ENCODE peak calls at places on chromosomes 5 and 9, in eight cellular contexts. D is breast epithelium, Y is AG09319, J is GM23338, O is fibroblast of the aortic adventitia, E is heart left ventricle, X is tibial nerve, W is upper lobe of left lung. Z is an unnamed sample.

GRCh38 chr9:128202648-128203023 is 543 bp upstream of the DNM1 start:
- DNase-seq in D (no peak), Y (no peak), J (no peak), O (no peak), E (no peak), X (no peak), W (no peak), Z (no peak)

GRCh38 chr9:90333226-90333625 is 309.4 kb downstream of the DIRAS2 start:
- DNase-seq in D (no peak), Y (no peak), J (peak; percentile 21), O (peak; percentile 34), E (no peak), X (no peak), W (no peak), Z (no peak)

GRCh38 chr9:93898026-93898425 is 57.1 kb downstream of the BARX1 start:
- DNase-seq in D (no peak), Y (no peak), J (no peak), O (no peak), E (no peak), X (no peak), W (no peak), Z (no peak)

GRCh38 chr9:35811364-35812024 is 568 bp downstream of the SPAG8 start:
- DNase-seq in D (no peak), Y (no peak), J (no peak), O (peak; percentile 39), E (no peak), X (peak; percentile 23), W (no peak), Z (no peak)

GRCh38 chr5:118060833-118061232 is 927.5 kb downstream of the DTWD2 start:
- DNase-seq in D (no peak), Y (no peak), J (peak; percentile 34), O (no peak), E (no peak), X (no peak), W (no peak), Z (no peak)

GRCh38 chr9:28032178-28032532 is 458.9 kb upstream of the C9orf72 start:
- DNase-seq in D (no peak), Y (no peak), J (no peak), O (no peak), E (no peak), X (no peak), W (no peak), Z (no peak)

GRCh38 chr5:17878541-17878940 is 244.3 kb downstream of the TAF11L14 start:
- DNase-seq in D (no peak), Y (no peak), J (no peak), O (no peak), E (no peak), X (no peak), W (no peak), Z (no peak)

GRCh38 chr5:60274704-60275103 is 381.2 kb upstream of the PDE4D start:
- DNase-seq in D (no peak), Y (no peak), J (no peak), O (peak; percentile 1), E (no peak), X (no peak), W (no peak), Z (no peak)

GRCh38 chr9:893843-894420 is 52.4 kb downstream of the DMRT1 start:
- DNase-seq in D (no peak), Y (peak; percentile 11), J (peak; percentile 81), O (peak; percentile 60), E (no peak), X (peak; percentile 64), W (peak; percentile 67), Z (peak; percentile 50)

GRCh38 chr9:131500939-131501541 is 1.7 kb upstream of the POMT1 start:
- DNase-seq in D (no peak), Y (no peak), J (no peak), O (peak; percentile 22), E (no peak), X (no peak), W (no peak), Z (no peak)

GRCh38 chr5:34580983-34581382 is 75.1 kb upstream of the RAI14 start:
- DNase-seq in D (no peak), Y (no peak), J (no peak), O (no peak), E (no peak), X (no peak), W (no peak), Z (no peak)

GRCh38 chr5:157560560-157560959 is 15.0 kb downstream of the ADAM19 start:
- DNase-seq in D (no peak), Y (no peak), J (no peak), O (no peak), E (no peak), X (no peak), W (no peak), Z (no peak)

GRCh38 chr9:79224672-79225433 is 346.9 kb upstream of the TLE4 start:
- DNase-seq in D (no peak), Y (peak; percentile 73), J (no peak), O (peak; percentile 88), E (no peak), X (no peak), W (no peak), Z (no peak)

GRCh38 chr9:69122391-69123141 is 51.5 kb upstream of the TJP2 start:
- DNase-seq in D (no peak), Y (no peak), J (peak; percentile 82), O (peak; percentile 96), E (no peak), X (no peak), W (peak; percentile 86), Z (no peak)

GRCh38 chr9:20478780-20479179 is 143.5 kb downstream of the MLLT3 start:
- DNase-seq in D (no peak), Y (no peak), J (no peak), O (no peak), E (no peak), X (no peak), W (no peak), Z (no peak)
- TF ChIP-seq CTCF in D (no peak), Y (no peak), J (peak; percentile 22), O (no peak), E (no peak), X (no peak), W (no peak), Z (no peak)

GRCh38 chr5:174571662-174572397 is 152.6 kb upstream of the MSX2 start:
- DNase-seq in D (peak; percentile 66), Y (peak; percentile 87), J (peak; percentile 52), O (peak; percentile 96), E (peak; percentile 61), X (peak; percentile 63), W (no peak), Z (no peak)
- TF ChIP-seq CTCF in D (no peak), Y (peak; percentile 63), J (peak; percentile 48), O (peak; percentile 54), E (peak; percentile 40), X (no peak), W (no peak), Z (no peak)

DNA sequence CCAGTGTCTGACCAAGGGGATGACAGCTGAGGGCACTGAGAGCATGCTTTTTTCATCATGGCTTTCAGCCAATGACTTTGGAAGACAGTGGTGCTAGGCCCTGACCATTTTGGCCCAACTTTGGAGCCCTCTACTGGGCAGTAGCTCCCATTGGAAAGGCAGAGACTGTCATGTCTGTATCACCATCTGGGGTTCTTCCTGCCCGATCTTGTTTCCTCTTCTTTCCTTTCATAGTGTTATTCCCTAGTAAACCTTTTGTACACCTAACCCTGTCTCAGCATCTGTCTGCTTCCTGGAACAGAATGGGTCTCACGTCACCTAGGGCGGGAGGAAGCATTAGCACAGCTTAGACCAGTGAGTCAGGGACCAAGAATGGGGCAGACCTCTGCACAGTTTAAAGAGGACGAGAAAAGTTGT is 97.4 kb upstream of the MAST4 start:
- DNase-seq in D (no peak), Y (no peak), J (peak; percentile 11), O (peak; percentile 54), E (peak; percentile 38), X (no peak), W (no peak), Z (no peak)
- TF ChIP-seq CTCF in D (no peak), Y (no peak), J (peak; percentile 64), O (peak; percentile 43), E (peak; percentile 57), X (no peak), W (no peak), Z (no peak)

GRCh38 chr9:4297151-4297794 is 2.6 kb downstream of the GLIS3 start:
- DNase-seq in D (peak; percentile 64), Y (no peak), J (peak; percentile 84), O (peak; percentile 90), E (peak; percentile 78), X (peak; percentile 70), W (peak; percentile 87), Z (peak; percentile 52)
- TF ChIP-seq CTCF in D (no peak), Y (peak; percentile 60), J (peak; percentile 62), O (peak; percentile 62), E (peak; percentile 60), X (peak; percentile 34), W (peak; percentile 28), Z (no peak)

GRCh38 chr5:172733179-172733973 is 37.6 kb downstream of the DUSP1 start:
- DNase-seq in D (peak; percentile 69), Y (peak; percentile 99), J (peak; percentile 34), O (peak; percentile 98), E (peak; percentile 89), X (peak; percentile 89), W (peak; percentile 87), Z (no peak)
- TF ChIP-seq CTCF in D (peak; percentile 37), Y (no peak), J (no peak), O (peak; percentile 23), E (no peak), X (no peak), W (peak; percentile 41), Z (no peak)

GRCh38 chr5:149951138-149951749 is 6.7 kb upstream of the PDE6A start:
- DNase-seq in D (no peak), Y (no peak), J (peak; percentile 48), O (no peak), E (no peak), X (no peak), W (no peak), Z (no peak)
- TF ChIP-seq CTCF in D (no peak), Y (no peak), J (peak; percentile 54), O (no peak), E (no peak), X (no peak), W (no peak), Z (no peak)

DNA sequence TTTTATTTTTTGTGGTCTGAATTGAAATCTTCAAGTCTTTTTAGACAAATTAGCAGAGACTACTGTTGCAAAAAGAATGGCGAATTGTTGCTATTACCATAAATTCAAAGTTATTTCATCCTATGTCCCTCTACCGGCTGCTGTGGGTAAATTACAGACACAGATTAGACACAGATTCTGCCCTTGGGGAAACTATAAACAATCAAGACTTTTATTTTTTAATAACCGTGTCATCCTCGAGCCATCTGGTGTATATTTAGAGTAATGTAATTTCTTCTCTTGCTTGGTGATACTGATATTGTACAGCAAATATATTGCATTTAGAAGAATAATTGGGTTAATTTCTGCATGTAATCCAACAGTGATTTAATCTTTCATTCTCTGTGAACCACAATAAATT is 228.0 kb upstream of the ADAMTSL1 start:
- DNase-seq in D (no peak), Y (no peak), J (no peak), O (no peak), E (no peak), X (no peak), W (no peak), Z (no peak)
- TF ChIP-seq CTCF in D (no peak), Y (peak; percentile 53), J (no peak), O (peak; percentile 8), E (no peak), X (no peak), W (no peak), Z (no peak)

DNA sequence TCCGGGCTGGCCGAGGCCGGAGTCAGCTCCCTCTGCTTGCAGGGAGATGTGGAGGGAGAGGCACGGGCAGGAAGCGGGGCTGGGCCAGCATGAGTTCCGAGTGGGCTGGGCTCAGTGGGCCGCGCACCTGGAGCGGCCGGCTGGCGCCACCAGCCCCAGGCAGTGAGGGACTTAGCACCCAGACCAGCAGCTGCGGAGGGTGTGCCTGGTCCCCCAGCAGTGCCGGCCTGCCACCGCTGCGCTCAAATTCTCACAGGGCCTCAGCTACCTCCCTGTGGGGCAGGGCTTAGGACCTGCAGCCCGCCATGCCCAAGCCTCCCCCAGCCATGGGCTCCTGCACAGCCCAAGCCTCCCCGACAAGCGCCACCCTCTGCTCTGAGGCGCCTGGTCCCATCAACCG is 700.3 kb downstream of the DNAH5 start:
- DNase-seq in D (no peak), Y (no peak), J (no peak), O (no peak), E (no peak), X (no peak), W (no peak), Z (no peak)
- TF ChIP-seq CTCF in D (no peak), Y (no peak), J (no peak), O (no peak), E (no peak), X (no peak), W (no peak), Z (no peak)